ENCODE peak calls at places on chromosome 10, in six cellular contexts. V is mesenchymal stem cell, W is neuronal stem cell, F is H1, X is mesendoderm, R is H9. U is an unnamed sample.

GRCh38 chr10:119296703-119297102 is 89.3 kb downstream of the GRK5 start:
- DNase-seq in R (no peak), F (no peak), W (no peak), X (no peak), V (peak), U (peak)

GRCh38 chr10:93813507-93814465 is 56.0 kb downstream of the LGI1 start:
- DNase-seq in X (peak), R (peak), V (peak), W (no peak), F (peak), U (peak)

GRCh38 chr10:72637398-72637857 is 11.5 kb upstream of the MICU1 start:
- DNase-seq in R (no peak), X (peak), V (peak), F (no peak), W (no peak), U (peak)

GRCh38 chr10:124708922-124709520 is 35.2 kb downstream of the FAM53B start:
- DNase-seq in X (peak), V (peak), F (no peak), W (no peak), R (no peak), U (no peak)

GRCh38 chr10:65176994-65177393 is 1655.8 kb downstream of the REEP3 start:
- DNase-seq in R (no peak), W (no peak), V (no peak), F (no peak), X (no peak), U (no peak)

GRCh38 chr10:31926765-31927596 is 1.6 kb downstream of the ARHGAP12 start:
- DNase-seq in R (no peak), F (no peak), X (no peak), W (no peak), V (peak), U (no peak)

GRCh38 chr10:115827650-115828049 is 445.4 kb downstream of the GFRA1 start:
- DNase-seq in V (peak), W (no peak), X (peak), R (no peak), F (no peak), U (peak)

GRCh38 chr10:11742009-11742778 is at the start of gene ECHDC3:
- DNase-seq in V (peak), F (no peak), W (peak), R (peak), X (peak), U (no peak)

GRCh38 chr10:122199070-122199469 is 72.0 kb upstream of the BTBD16 start:
- DNase-seq in F (no peak), R (no peak), V (no peak), X (no peak), W (no peak), U (no peak)

GRCh38 chr10:80268938-80269588 is 20.4 kb downstream of the MAT1A start:
- DNase-seq in F (no peak), X (no peak), V (no peak), R (no peak), W (no peak), U (no peak)

GRCh38 chr10:98620503-98620902 is 173.8 kb upstream of the HPS1 start:
- DNase-seq in R (no peak), V (no peak), W (no peak), F (peak), X (peak), U (no peak)

GRCh38 chr10:12394236-12395033 is 45.1 kb downstream of the CAMK1D start:
- DNase-seq in F (no peak), V (peak), W (no peak), X (peak), R (no peak), U (peak)

GRCh38 chr10:113961261-113961938 is 82.3 kb upstream of the ADRB1 start:
- DNase-seq in X (peak), W (no peak), F (no peak), R (no peak), V (no peak), U (no peak)

GRCh38 chr10:127826161-127826740 is 66.5 kb downstream of the CLRN3 start:
- DNase-seq in W (no peak), V (no peak), R (no peak), X (no peak), F (no peak), U (no peak)

GRCh38 chr10:64430690-64431323 is 909.6 kb downstream of the REEP3 start:
- DNase-seq in W (peak), R (peak), X (peak), F (peak), V (no peak), U (no peak)

GRCh38 chr10:113616244-113617074 is 47.4 kb downstream of the NRAP start:
- DNase-seq in V (no peak), W (no peak), F (no peak), X (peak), R (no peak), U (no peak)

GRCh38 chr10:1468777-1469176 is 268.5 kb downstream of the ADARB2 start:
- DNase-seq in F (no peak), W (no peak), R (no peak), V (no peak), X (no peak), U (no peak)

DNA sequence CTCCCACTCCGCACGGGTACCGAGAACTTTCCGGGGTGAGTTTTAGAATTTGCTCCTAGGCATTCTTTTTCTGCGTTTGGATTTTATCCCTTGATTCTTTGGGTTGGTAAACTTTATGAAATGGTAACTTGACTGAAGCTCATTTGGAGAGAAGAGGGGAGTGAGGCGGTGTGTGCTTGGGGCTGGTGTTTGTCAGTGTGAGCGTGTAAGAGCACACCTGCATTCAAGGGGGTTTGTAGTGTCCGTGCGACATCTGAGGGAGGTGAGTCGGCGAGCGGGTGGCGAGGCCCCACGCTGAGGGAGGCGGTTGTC is 2.4 kb upstream of the ZNF503 start:
- DNase-seq in F (no peak), R (no peak), X (no peak), V (no peak), W (peak), U (no peak)
- H3K18ac ChIP-seq in F (peak), R (no peak), X (no peak), V (peak), W (peak), U (peak)

GRCh38 chr10:131093795-131094366 is 217.6 kb downstream of the TCERG1L start:
- DNase-seq in R (no peak), X (peak), W (no peak), F (no peak), V (no peak), U (no peak)
- H3K18ac ChIP-seq in R (peak), X (no peak), W (peak), F (peak), V (no peak), U (no peak)

DNA sequence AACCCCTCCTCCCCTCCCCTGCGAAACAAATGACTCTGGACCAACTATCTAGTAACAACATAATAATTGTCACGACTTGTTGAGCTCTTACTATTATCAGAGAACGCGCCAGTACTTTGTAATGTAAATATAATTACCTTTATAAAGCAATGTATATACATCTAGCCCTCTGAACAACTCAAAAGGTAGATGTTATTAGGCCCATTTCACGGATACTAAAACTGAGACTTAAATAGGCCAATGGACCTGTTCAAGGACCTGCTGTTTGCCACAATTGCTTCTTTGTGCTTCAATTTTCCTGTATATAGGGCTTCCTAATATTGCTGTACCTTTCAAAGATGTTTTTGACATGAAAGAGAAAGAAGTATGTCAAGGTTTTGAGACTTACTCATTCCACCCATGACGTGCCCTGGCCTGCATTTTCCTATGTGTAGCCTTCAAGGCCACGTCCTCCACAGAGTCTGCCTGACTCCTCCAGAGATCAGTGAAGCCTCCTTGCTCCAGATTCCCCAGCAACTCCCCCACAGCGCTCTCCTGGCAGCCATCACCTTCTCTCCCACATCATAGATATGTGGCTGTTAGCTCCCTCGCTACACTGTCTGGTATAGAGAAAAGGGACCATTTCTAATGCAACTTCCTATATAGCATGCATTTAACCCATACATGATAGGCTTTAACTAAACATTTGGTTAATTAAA is 156.6 kb downstream of the SKIDA1 start:
- DNase-seq in R (no peak), F (no peak), X (no peak), W (no peak), V (peak), U (peak)
- H3K18ac ChIP-seq in R (no peak), F (no peak), X (no peak), W (peak), V (peak), U (no peak)

GRCh38 chr10:6580279-6581029 is 378 bp upstream of the PRKCQ start:
- DNase-seq in W (peak), F (peak), R (peak), V (peak), X (peak), U (peak)

GRCh38 chr10:6578221-6579192 is 1.6 kb downstream of the PRKCQ start:
- DNase-seq in W (no peak), R (no peak), X (no peak), F (no peak), V (no peak), U (no peak)

GRCh38 chr10:6579193-6579903 is 728 bp downstream of the PRKCQ start:
- DNase-seq in V (no peak), R (no peak), X (peak), W (no peak), F (no peak), U (no peak)

GRCh38 chr10:6581750-6582697 is 1.9 kb upstream of the PRKCQ start:
- DNase-seq in X (peak), F (no peak), W (no peak), V (no peak), R (peak), U (no peak)

DNA sequence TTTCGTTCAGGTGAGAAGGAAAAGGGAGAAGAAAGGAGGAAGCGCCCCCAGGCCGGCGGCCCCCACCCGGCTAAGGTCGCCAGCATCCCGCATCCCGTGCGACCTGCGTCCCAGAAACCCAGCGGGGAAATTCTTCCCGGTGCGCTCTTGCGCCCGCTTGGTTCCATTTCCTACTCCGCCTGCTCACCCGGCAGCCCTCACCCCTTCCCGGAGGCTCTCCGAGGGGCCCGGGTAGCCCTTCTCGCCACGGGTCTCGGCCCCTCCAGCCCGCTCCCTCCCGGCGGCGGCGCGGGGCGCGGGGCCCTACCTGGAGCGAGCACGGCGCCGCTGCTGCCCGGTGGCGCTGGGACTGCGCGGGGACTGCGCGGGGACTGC is at the start of gene PRKCQ:
- DNase-seq in R (peak), F (no peak), W (no peak), V (peak), X (peak), U (peak)
- H3K18ac ChIP-seq in R (peak), F (peak), W (peak), V (peak), X (peak), U (no peak)

DNA sequence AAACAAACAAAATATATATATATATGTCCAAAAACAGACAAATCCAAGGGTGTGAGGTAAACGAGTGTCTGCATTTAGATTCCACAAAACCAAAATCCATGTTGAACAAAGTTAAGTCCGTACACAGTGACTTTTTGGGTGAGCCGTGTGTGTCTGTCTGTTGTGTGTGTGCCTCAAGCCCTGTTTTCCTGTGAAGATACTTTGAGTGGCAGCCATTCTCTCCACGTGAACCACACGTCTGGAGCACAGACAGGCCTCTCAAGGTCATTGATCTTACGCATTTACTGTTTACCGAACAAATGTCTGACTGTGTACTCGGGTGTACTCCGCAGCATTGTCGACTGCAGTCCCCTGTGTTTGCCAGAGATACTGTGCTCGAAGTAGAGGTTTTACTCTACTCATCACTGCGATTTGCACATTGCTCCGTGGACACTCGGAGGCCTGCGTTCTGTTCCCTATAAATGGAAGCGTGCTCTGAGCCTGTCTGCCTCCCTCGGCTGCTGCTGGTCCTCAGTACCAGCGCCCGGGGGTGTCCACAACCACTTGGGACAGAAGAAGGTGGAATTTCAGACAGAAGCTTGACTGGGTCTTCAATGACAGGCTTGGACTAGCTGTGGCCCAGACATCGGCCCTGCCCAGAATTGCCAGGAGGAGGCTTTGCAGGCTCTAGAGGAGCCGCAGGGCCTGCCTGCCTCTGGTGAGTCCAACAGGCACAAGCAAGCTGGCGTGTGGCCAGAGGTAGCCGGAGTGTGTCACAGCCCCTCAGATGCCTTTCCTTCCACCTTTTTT is 22.1 kb downstream of the CYP17A1 start:
- DNase-seq in R (peak), W (no peak), V (peak), F (no peak), X (no peak), U (peak)
- H3K18ac ChIP-seq in R (no peak), W (no peak), V (peak), F (no peak), X (no peak), U (peak)

GRCh38 chr10:131979821-131980270 is 1.9 kb downstream of the BNIP3 start:
- DNase-seq in X (peak), R (no peak), W (no peak), F (no peak), V (peak), U (peak)

GRCh38 chr10:131979336-131979735 is 2.4 kb downstream of the BNIP3 start:
- DNase-seq in W (no peak), X (no peak), R (no peak), V (no peak), F (no peak), U (no peak)

GRCh38 chr10:131978851-131979250 is 2.9 kb downstream of the BNIP3 start:
- DNase-seq in W (no peak), V (no peak), F (no peak), R (no peak), X (peak), U (no peak)

GRCh38 chr10:131977323-131978096 is 4.2 kb downstream of the BNIP3 start:
- DNase-seq in X (no peak), F (no peak), V (no peak), W (no peak), R (no peak), U (no peak)

DNA sequence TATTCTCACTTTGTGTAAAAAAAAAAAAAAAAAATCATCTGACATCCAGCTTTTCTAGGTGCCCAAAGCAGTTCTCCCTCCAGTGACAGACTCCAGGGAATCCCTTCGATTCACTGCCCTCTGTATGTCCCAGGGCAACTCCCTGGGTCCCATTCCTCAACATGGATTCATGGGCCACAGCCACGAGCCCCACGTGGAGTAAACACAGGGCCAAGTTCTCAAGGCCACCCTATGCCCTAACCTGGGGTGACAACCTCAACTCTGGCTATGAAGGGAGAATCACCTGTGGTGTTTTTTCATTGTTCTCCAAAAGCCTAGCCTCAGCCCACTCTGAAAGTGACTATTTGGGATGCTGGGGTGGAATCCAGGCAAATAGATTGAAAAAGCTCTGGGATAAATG is 3.4 kb downstream of the BNIP3 start:
- DNase-seq in V (no peak), W (no peak), X (no peak), F (no peak), R (no peak), U (no peak)
- H3K18ac ChIP-seq in V (no peak), W (no peak), X (no peak), F (peak), R (no peak), U (no peak)

DNA sequence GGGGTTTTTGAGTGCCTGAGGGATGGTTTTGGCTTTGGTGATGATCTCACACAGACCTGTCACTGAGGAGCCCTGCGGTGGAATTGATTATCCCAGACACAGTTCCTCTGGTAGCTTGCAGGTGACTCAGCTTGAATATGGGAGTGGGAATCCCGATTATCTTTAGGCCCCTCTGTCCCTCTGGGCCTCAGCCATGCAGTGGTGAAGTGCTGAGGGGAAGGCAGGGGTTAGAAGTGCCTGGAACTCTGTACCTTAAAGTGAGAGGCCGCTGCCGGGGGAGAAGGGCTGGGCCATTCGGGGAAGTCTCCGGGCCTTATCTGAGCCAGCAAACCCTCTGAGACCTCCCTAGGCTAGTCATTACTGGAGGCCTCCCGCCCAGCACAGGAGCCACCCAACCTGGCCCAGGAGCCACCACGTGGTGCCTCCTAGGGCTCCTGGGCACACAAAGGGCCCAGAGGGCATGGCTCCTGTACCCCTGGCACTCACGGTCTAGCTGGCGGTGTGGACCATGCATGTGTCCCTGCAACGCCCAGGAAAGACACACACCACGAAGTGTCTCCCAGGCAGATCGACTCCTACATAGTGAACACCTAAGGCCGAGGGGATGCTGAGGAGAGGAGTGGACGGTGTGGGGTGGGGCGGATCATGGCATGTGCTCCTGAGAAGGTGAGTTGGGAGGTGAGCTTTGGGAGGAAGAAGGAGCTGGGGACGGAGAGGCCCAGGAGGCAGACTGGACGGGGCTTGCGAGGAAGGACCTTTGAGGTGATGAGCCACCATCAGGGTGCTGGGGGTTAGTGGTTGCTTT is 56.2 kb downstream of the HK1 start:
- DNase-seq in V (peak), R (peak), X (peak), W (no peak), F (no peak), U (no peak)
- H3K18ac ChIP-seq in V (peak), R (peak), X (peak), W (peak), F (peak), U (no peak)

GRCh38 chr10:84523509-84523908 is 195.1 kb downstream of the CCSER2 start:
- DNase-seq in R (no peak), V (no peak), F (no peak), X (no peak), W (no peak), U (no peak)

GRCh38 chr10:84522612-84523462 is 194.4 kb downstream of the CCSER2 start:
- DNase-seq in F (no peak), W (no peak), X (no peak), R (no peak), V (no peak), U (no peak)

GRCh38 chr10:84524435-84524834 is 196.0 kb downstream of the CCSER2 start:
- DNase-seq in R (no peak), F (no peak), W (no peak), V (no peak), X (no peak), U (no peak)

GRCh38 chr10:84521468-84521867 is 193.1 kb downstream of the CCSER2 start:
- DNase-seq in V (no peak), X (no peak), F (no peak), R (no peak), W (no peak), U (no peak)

DNA sequence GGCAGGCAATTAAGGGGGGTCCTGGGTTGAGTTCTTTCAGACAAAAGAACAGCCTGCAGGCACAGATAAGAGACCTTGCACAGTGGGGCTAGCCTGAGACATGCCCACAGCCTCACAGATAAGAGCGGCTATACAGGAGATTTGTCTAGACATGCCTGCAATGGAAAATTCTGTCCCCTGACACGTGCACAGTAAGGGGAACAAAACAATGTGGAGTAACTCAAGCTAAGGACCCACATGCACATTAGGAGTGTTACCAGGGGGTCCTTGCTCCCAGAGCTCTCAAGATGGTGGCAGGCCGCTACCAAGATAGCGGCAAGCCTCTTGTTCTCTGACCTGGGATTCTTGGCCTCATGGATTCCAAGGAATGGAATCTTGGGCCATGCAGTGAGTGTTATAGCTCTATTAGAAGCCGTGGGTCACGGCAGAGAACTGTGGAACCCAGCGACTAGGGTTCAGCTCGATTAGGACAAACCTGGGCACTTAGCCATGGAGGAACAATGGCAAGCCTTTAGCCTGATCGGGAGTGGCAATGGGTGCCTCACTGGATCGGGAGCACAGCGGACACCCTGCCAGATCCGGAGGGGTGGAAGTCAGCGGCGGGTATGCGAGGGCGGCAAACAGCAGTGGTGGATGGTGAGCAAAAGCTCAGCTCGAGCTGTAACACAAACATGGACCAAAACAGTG is 196.9 kb downstream of the CCSER2 start:
- DNase-seq in W (no peak), F (no peak), R (no peak), V (no peak), X (peak), U (no peak)
- H3K18ac ChIP-seq in W (no peak), F (peak), R (no peak), V (peak), X (no peak), U (peak)

GRCh38 chr10:28533315-28533564 is 322 bp downstream of the WAC start:
- DNase-seq in F (no peak), W (no peak), X (no peak), V (no peak), R (no peak), U (no peak)
- H3K18ac ChIP-seq in F (peak), W (peak), X (peak), V (peak), R (peak), U (peak)

U was measured in IMR-90.